ENCODE peak calls at places on chromosomes 7 and 10, in six cellular contexts. X is CD8-positive, alpha-beta memory T cell; B is upper lobe of right lung; N is IMR-90; D is psoas muscle; P is tibial artery. T is an unnamed sample.

GRCh38 chr7:120472892-120473291 is 199.9 kb downstream of the KCND2 start:
- DNase-seq in X (no peak), B (no peak), N (no peak), D (no peak), P (no peak), T (no peak)

GRCh38 chr10:19964625-19965024 is 148.4 kb downstream of the PLXDC2 start:
- DNase-seq in X (no peak), B (no peak), N (no peak), D (no peak), P (no peak), T (no peak)

GRCh38 chr7:131527462-131527861 is 29.0 kb downstream of the PODXL start:
- DNase-seq in X (no peak), B (no peak), N (no peak), D (no peak), P (no peak), T (no peak)

GRCh38 chr7:124724516-124725192 is 40.9 kb downstream of the GPR37 start:
- DNase-seq in X (no peak), B (no peak), N (no peak), D (no peak), P (no peak), T (no peak)

GRCh38 chr10:71150811-71151210 is 61.6 kb upstream of the UNC5B start:
- DNase-seq in X (no peak), B (no peak), N (no peak), D (no peak), P (no peak), T (no peak)

GRCh38 chr10:83680470-83680891 is 458.8 kb upstream of the GHITM start:
- DNase-seq in X (peak), B (no peak), N (no peak), D (no peak), P (no peak), T (no peak)

GRCh38 chr7:29564455-29565185 is 985 bp downstream of the PRR15 start:
- DNase-seq in X (no peak), B (peak), N (peak), D (peak), P (peak), T (peak)

GRCh38 chr10:124568339-124568738 is 106.7 kb downstream of the LHPP start:
- DNase-seq in X (no peak), B (peak), N (no peak), D (peak), P (no peak), T (no peak)

GRCh38 chr7:7595451-7595850 is 28.8 kb downstream of the MIOS start:
- DNase-seq in X (peak), B (no peak), N (peak), D (no peak), P (no peak), T (no peak)

GRCh38 chr10:112738586-112739218 is 211.3 kb upstream of the TCF7L2 start:
- DNase-seq in X (no peak), B (no peak), N (peak), D (no peak), P (no peak), T (no peak)

GRCh38 chr10:117751259-117751658 is 208.7 kb downstream of the EMX2 start:
- DNase-seq in X (no peak), B (no peak), N (no peak), D (no peak), P (no peak), T (no peak)

GRCh38 chr10:62811159-62811875 is 4.8 kb downstream of the EGR2 start:
- DNase-seq in X (no peak), B (no peak), N (no peak), D (no peak), P (no peak), T (no peak)

GRCh38 chr7:106110238-106110560 is 1.9 kb downstream of the SYPL1 start:
- DNase-seq in X (no peak), B (no peak), N (no peak), D (no peak), P (no peak), T (no peak)

GRCh38 chr7:111047595-111047994 is 43.3 kb upstream of the LRRN3 start:
- DNase-seq in X (no peak), B (no peak), N (no peak), D (no peak), P (no peak), T (no peak)

GRCh38 chr7:85619236-85619635 is 432.4 kb upstream of the SEMA3D start:
- DNase-seq in X (no peak), B (no peak), N (no peak), D (no peak), P (no peak), T (no peak)

GRCh38 chr10:54800677-54801480 is at the start of gene PCDH15:
- DNase-seq in X (no peak), B (no peak), N (no peak), D (no peak), P (no peak), T (no peak)

GRCh38 chr7:117673367-117673766 is 193.5 kb downstream of the CFTR start:
- DNase-seq in X (no peak), B (peak), N (no peak), D (no peak), P (no peak), T (no peak)

GRCh38 chr7:43646603-43647313 is 63.9 kb downstream of the STK17A start:
- DNase-seq in X (no peak), B (no peak), N (peak), D (no peak), P (peak), T (no peak)

GRCh38 chr7:83021032-83021431 is 141.7 kb downstream of the PCLO start:
- DNase-seq in X (no peak), B (no peak), N (no peak), D (no peak), P (no peak), T (no peak)

GRCh38 chr10:48819806-48820205 is 119.8 kb downstream of the LRRC18 start:
- DNase-seq in X (no peak), B (no peak), N (no peak), D (no peak), P (no peak), T (no peak)

GRCh38 chr7:140610204-140611165 is 30.1 kb downstream of the DENND2A start:
- DNase-seq in X (no peak), B (peak), N (peak), D (no peak), P (no peak), T (no peak)

GRCh38 chr7:2046581-2047271 is 186.0 kb downstream of the MAD1L1 start:
- DNase-seq in X (no peak), B (peak), N (no peak), D (peak), P (peak), T (no peak)

GRCh38 chr10:22712959-22713852 is 1.2 kb downstream of the PIP4K2A start:
- DNase-seq in X (peak), B (peak), N (peak), D (peak), P (no peak), T (no peak)

GRCh38 chr10:97676770-97677581 is 10.1 kb downstream of the AVPI1 start:
- DNase-seq in X (peak), B (no peak), N (peak), D (no peak), P (no peak), T (no peak)

GRCh38 chr10:116627386-116627933 is 6.7 kb downstream of the PNLIPRP2 start:
- DNase-seq in X (no peak), B (no peak), N (no peak), D (no peak), P (no peak), T (no peak)

GRCh38 chr7:1829111-1829510 is 159.0 kb downstream of the ELFN1 start:
- DNase-seq in X (no peak), B (peak), N (no peak), D (no peak), P (peak), T (no peak)

GRCh38 chr7:158247758-158248487 is 339.7 kb downstream of the PTPRN2 start:
- DNase-seq in X (no peak), B (peak), N (no peak), D (no peak), P (no peak), T (peak)

GRCh38 chr7:158248816-158249215 is 338.8 kb downstream of the PTPRN2 start:
- DNase-seq in X (no peak), B (no peak), N (no peak), D (no peak), P (no peak), T (no peak)

GRCh38 chr7:158252081-158252836 is 335.4 kb downstream of the PTPRN2 start:
- DNase-seq in X (no peak), B (peak), N (no peak), D (no peak), P (peak), T (peak)

GRCh38 chr7:158251061-158251965 is 336.3 kb downstream of the PTPRN2 start:
- DNase-seq in X (no peak), B (no peak), N (no peak), D (no peak), P (peak), T (no peak)

GRCh38 chr7:158249692-158250091 is 337.9 kb downstream of the PTPRN2 start:
- DNase-seq in X (no peak), B (no peak), N (no peak), D (no peak), P (no peak), T (no peak)
- H3K4me3 ChIP-seq in X (no peak), B (no peak), N (no peak), D (no peak), P (no peak), T (no peak)

GRCh38 chr10:15325243-15326002 is 45.7 kb downstream of the FAM171A1 start:
- DNase-seq in X (no peak), B (no peak), N (peak), D (peak), P (peak), T (no peak)
- H3K4me3 ChIP-seq in X (no peak), B (no peak), N (no peak), D (no peak), P (no peak), T (no peak)

GRCh38 chr10:76429331-76429625 is 997.9 kb downstream of the LRMDA start:
- DNase-seq in X (no peak), B (no peak), N (no peak), D (no peak), P (no peak), T (no peak)

GRCh38 chr10:76429642-76430041 is 998.2 kb downstream of the LRMDA start:
- DNase-seq in X (no peak), B (no peak), N (no peak), D (no peak), P (no peak), T (no peak)

GRCh38 chr10:76432274-76433012 is 1001.0 kb downstream of the LRMDA start:
- DNase-seq in X (no peak), B (no peak), N (peak), D (peak), P (peak), T (peak)

GRCh38 chr10:76430330-76430729 is 998.9 kb downstream of the LRMDA start:
- DNase-seq in X (no peak), B (no peak), N (no peak), D (no peak), P (no peak), T (no peak)

GRCh38 chr10:76428541-76429330 is 997.3 kb downstream of the LRMDA start:
- DNase-seq in X (no peak), B (no peak), N (peak), D (no peak), P (no peak), T (no peak)
- H3K4me3 ChIP-seq in X (no peak), B (no peak), N (no peak), D (no peak), P (no peak), T (no peak)

GRCh38 chr7:4216016-4216415 is 466.1 kb upstream of the FOXK1 start:
- DNase-seq in X (no peak), B (no peak), N (no peak), D (no peak), P (peak), T (no peak)
- H3K4me3 ChIP-seq in X (no peak), B (no peak), N (no peak), D (no peak), P (no peak), T (no peak)

DNA sequence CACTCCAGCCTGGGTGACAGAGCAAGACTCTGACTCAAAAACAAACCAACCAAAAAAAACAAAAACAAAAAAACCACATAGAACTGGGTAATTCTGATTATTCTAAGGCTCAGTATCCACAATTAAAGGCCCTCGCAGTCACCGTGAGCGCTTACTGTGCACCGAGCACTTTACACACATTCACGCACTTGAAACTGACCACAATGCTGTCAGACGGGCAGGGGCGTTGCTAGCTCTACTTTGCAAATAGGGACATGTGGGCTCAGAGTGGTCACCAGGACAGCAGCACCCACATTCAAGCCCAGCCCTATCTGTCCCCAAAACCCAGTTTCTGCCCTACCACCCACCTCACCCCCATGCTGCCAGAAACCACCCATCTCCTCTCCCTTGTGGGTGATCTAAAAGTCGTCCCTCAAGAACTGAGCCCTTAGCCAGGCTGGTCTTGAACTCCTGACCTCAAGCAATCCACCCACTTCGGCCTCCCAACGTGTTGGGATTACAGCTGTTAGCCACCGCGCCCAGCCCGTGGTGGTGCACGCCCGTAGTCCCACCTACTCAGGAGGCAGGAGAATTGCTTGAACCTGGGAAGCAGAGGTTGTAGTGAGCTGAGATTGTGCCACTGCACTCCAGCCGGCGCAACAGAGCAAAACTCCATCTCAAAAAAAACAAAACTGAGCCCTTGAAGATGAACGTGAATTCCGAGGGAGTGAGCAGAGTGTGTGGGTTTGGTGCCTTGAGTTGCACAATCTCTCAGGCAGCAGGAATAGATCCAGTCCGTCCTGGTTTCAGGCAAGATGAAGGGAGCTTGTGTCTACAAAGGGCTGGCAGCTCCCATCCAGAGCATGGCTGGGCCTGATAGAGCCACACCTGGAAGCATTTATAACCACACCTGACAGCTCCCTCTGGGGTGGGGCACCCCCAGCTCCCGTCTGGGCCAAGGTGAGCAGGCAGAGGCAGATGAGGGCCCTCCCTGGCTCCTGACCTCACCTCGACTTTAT is 5.4 kb upstream of the HSPB1 start:
- DNase-seq in X (no peak), B (peak), N (peak), D (peak), P (peak), T (peak)
- H3K4me3 ChIP-seq in X (no peak), B (no peak), N (no peak), D (no peak), P (peak), T (peak)

DNA sequence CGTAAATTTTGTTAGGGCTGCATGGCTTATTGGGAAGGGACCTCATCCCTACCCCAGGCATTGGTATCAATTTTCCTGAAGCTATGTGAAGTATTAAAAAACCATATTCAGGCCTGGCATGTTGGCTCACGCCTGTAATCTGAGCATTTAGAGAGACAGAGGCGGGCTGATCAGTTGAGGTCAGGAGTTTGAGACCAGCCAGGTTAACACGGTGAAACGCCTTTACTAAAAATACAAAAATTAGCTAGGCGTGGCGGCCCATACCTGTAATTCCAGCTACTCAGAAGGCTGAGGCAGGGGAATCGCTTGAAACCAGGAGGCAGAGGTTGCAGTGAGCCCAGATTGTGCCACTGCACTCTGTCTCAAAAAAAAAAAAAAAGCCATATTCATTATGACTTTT is 7.1 kb downstream of the TASOR2 start:
- DNase-seq in X (no peak), B (no peak), N (no peak), D (no peak), P (no peak), T (no peak)
- H3K4me3 ChIP-seq in X (no peak), B (no peak), N (no peak), D (no peak), P (no peak), T (no peak)

GRCh38 chr7:99782012-99782953 is 1.7 kb downstream of the CYP3A4 start:
- DNase-seq in X (no peak), B (no peak), N (no peak), D (no peak), P (no peak), T (no peak)

GRCh38 chr7:99779949-99780348 is 4.0 kb downstream of the CYP3A4 start:
- DNase-seq in X (no peak), B (no peak), N (no peak), D (no peak), P (no peak), T (no peak)

GRCh38 chr7:99780588-99780987 is 3.4 kb downstream of the CYP3A4 start:
- DNase-seq in X (no peak), B (no peak), N (no peak), D (no peak), P (no peak), T (no peak)

GRCh38 chr7:99784007-99784406 is at the start of gene CYP3A4:
- DNase-seq in X (no peak), B (no peak), N (no peak), D (no peak), P (no peak), T (no peak)

DNA sequence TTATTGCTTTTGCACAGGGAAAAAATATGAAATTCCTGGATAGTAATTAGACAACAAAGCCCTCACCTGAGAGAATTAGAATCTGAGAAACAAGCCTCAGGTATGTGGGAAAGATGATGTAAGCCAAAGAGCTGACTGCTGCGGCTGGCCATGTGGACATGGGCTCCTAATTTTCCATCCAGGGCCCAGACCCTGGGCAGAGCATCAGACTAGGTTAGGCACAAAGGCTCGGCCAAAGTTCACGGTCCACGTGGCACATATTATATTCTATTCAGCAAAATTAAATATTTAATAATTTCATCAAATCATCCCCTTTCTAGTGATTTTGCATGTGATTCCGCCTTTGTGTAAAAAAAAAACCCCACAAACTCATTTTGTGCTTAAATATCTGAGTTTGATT is 5.1 kb downstream of the CYP3A4 start:
- DNase-seq in X (no peak), B (no peak), N (no peak), D (no peak), P (no peak), T (no peak)
- H3K4me3 ChIP-seq in X (no peak), B (no peak), N (no peak), D (no peak), P (no peak), T (no peak)

GRCh38 chr7:18290223-18290622 is 205.3 kb upstream of the HDAC9 start:
- DNase-seq in X (peak), B (no peak), N (no peak), D (no peak), P (no peak), T (no peak)
- H3K4me3 ChIP-seq in X (no peak), B (peak), N (no peak), D (peak), P (no peak), T (peak)

GRCh38 chr10:106181491-106181890 is 983.0 kb downstream of the SORCS1 start:
- DNase-seq in X (no peak), B (no peak), N (peak), D (no peak), P (no peak), T (no peak)

GRCh38 chr10:106185991-106186390 is 978.5 kb downstream of the SORCS1 start:
- DNase-seq in X (no peak), B (no peak), N (peak), D (no peak), P (no peak), T (no peak)

DNA sequence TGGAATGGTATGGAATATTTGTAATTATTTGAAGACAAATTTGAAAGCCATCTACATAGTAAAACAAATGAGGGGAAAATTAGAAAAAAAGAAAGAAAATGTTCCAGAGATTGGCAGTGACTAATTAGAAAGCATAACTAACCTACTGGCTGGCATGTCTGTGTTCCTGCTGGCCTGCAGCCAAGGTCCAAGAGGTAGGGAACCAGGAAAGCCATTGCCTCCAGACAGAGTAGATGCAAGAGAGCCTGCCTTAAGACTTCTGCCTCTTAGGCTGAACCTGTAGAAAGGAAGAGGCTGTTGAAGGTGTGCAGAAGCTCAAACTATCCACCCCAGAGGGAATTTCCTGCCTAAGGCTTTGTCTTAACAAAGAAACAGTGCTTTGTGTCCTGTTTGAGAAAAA is 982.0 kb downstream of the SORCS1 start:
- DNase-seq in X (no peak), B (no peak), N (no peak), D (no peak), P (no peak), T (no peak)
- H3K4me3 ChIP-seq in X (no peak), B (no peak), N (no peak), D (no peak), P (no peak), T (no peak)

T was measured in coronary artery.